ENCODE peak calls at places on chromosomes 11 and 22, in nine cellular contexts. U is coronary artery; O is foreskin fibroblast; L is CD4-positive, alpha-beta T cell; S is testis; G is astrocyte of the cerebellum; M is H9; D is cardiac muscle cell; N is Peyer's patch. Z is an unnamed sample.

GRCh38 chr11:44597358-44598009 is 32.0 kb downstream of the CD82 start:
- DNase-seq in U (no peak), O (no peak), L (no peak), S (no peak), G (no peak), M (no peak), D (no peak), N (no peak), Z (no peak)

GRCh38 chr11:91314521-91314920 is 910.1 kb upstream of the FAT3 start:
- DNase-seq in U (no peak), O (no peak), L (no peak), S (no peak), G (no peak), M (no peak), D (no peak), N (no peak), Z (no peak)

GRCh38 chr11:120024586-120024985 is 113.3 kb downstream of the TRIM29 start:
- DNase-seq in U (peak), O (no peak), L (no peak), S (no peak), G (no peak), M (no peak), D (no peak), N (no peak), Z (no peak)

GRCh38 chr11:69355346-69355940 is 61.5 kb downstream of the MYEOV start:
- DNase-seq in U (no peak), O (no peak), L (no peak), S (no peak), G (no peak), M (peak), D (no peak), N (peak), Z (no peak)

GRCh38 chr11:116742104-116742503 is 30.7 kb downstream of the BUD13 start:
- DNase-seq in U (no peak), O (no peak), L (no peak), S (no peak), G (no peak), M (no peak), D (peak), N (no peak), Z (no peak)

GRCh38 chr11:2261436-2262230 is 8.8 kb downstream of the ASCL2 start:
- DNase-seq in U (no peak), O (no peak), L (no peak), S (peak), G (no peak), M (no peak), D (no peak), N (no peak), Z (no peak)

GRCh38 chr22:47388778-47389177 is 626.3 kb downstream of the TBC1D22A start:
- DNase-seq in U (no peak), O (no peak), L (no peak), S (no peak), G (no peak), M (no peak), D (no peak), N (no peak), Z (no peak)

GRCh38 chr11:72814831-72815618 is 814 bp downstream of the ATG16L2 start:
- DNase-seq in U (peak), O (peak), L (no peak), S (no peak), G (no peak), M (peak), D (peak), N (no peak), Z (no peak)

GRCh38 chr11:114270531-114271270 is 25.5 kb upstream of the NNMT start:
- DNase-seq in U (peak), O (no peak), L (no peak), S (no peak), G (no peak), M (no peak), D (no peak), N (no peak), Z (no peak)

GRCh38 chr11:130213143-130213978 is 53.8 kb downstream of the ST14 start:
- DNase-seq in U (peak), O (peak), L (peak), S (peak), G (no peak), M (peak), D (peak), N (peak), Z (peak)

GRCh38 chr11:134069996-134070845 is 1.3 kb downstream of the JAM3 start:
- DNase-seq in U (no peak), O (no peak), L (no peak), S (peak), G (no peak), M (no peak), D (no peak), N (no peak), Z (no peak)

GRCh38 chr11:134069426-134069921 is 602 bp downstream of the JAM3 start:
- DNase-seq in U (no peak), O (peak), L (no peak), S (peak), G (no peak), M (no peak), D (peak), N (no peak), Z (peak)

GRCh38 chr11:134071306-134071705 is 2.4 kb downstream of the JAM3 start:
- DNase-seq in U (no peak), O (no peak), L (no peak), S (no peak), G (no peak), M (no peak), D (no peak), N (no peak), Z (no peak)

GRCh38 chr11:134074346-134074745 is 5.5 kb downstream of the JAM3 start:
- DNase-seq in U (no peak), O (peak), L (no peak), S (peak), G (no peak), M (no peak), D (peak), N (no peak), Z (no peak)

DNA sequence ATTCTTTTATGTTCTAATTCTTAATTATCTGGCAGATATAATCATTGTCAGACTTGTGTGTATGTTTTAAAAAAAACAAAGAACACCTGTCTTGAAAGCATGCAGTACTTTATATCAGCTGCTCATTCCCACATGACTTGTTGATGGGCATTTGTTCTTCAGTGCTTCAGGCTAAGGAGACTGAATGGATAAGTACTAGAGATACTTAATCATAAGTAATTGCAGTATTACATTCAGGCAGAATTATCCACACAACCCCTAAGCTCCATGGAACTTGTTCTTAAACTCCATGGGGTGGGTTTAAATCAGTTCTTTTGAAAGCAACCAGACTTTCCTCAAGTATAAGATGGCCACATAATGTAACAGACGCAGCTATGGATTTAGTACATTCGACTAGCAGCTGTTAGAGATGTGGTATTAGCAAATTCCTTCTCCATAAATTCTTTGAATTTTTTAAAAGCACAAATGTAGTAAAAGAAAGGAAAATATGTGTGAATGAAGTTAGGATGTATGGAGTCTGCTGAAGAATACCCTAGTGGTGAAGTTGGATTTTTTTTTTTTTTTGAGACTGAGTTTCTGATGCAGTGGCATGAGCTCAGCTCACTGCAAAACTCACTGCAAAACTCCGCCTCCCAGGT is 3.0 kb downstream of the JAM3 start:
- DNase-seq in U (no peak), O (no peak), L (no peak), S (no peak), G (no peak), M (no peak), D (no peak), N (no peak), Z (no peak)
- TF ChIP-seq CTCF in U (no peak), O (peak), L (no peak), S (peak), G (no peak), M (peak), D (no peak), N (no peak), Z (peak)

DNA sequence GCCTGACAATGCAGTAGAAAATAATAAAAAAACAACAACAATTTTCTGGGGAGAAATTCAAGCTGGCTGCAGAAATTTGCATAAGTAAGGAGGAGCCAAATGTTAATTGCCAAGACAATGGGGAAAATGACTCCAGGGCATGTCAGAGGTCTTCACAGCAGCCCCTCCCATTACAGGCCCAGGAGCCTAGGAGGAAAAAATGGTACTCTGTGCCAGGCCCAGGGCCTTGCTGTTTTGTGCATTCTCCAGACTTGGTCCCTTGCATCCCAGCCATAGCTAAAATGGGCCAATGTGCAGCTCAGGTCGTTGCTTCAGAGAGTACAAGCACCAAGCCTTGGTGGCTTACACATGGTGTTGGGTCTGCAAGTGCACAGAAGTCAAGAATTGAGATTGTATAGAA is 45.5 kb downstream of the MS4A2 start:
- DNase-seq in U (no peak), O (no peak), L (no peak), S (no peak), G (no peak), M (no peak), D (no peak), N (no peak), Z (no peak)
- TF ChIP-seq CTCF in U (no peak), O (no peak), L (no peak), S (no peak), G (no peak), M (no peak), D (no peak), N (no peak), Z (no peak)

GRCh38 chr11:70942593-70942992 is 309.8 kb downstream of the SHANK2 start:
- DNase-seq in U (no peak), O (peak), L (no peak), S (peak), G (no peak), M (no peak), D (no peak), N (no peak), Z (peak)
- TF ChIP-seq CTCF in U (no peak), O (no peak), L (no peak), S (peak), G (no peak), M (peak), D (peak), N (no peak), Z (peak)

GRCh38 chr22:45317551-45318167 is 7.9 kb downstream of the FAM118A start:
- DNase-seq in U (peak), O (peak), L (peak), S (peak), G (no peak), M (peak), D (peak), N (peak), Z (no peak)
- TF ChIP-seq CTCF in U (peak), O (no peak), L (no peak), S (no peak), G (peak), M (peak), D (peak), N (no peak), Z (peak)

DNA sequence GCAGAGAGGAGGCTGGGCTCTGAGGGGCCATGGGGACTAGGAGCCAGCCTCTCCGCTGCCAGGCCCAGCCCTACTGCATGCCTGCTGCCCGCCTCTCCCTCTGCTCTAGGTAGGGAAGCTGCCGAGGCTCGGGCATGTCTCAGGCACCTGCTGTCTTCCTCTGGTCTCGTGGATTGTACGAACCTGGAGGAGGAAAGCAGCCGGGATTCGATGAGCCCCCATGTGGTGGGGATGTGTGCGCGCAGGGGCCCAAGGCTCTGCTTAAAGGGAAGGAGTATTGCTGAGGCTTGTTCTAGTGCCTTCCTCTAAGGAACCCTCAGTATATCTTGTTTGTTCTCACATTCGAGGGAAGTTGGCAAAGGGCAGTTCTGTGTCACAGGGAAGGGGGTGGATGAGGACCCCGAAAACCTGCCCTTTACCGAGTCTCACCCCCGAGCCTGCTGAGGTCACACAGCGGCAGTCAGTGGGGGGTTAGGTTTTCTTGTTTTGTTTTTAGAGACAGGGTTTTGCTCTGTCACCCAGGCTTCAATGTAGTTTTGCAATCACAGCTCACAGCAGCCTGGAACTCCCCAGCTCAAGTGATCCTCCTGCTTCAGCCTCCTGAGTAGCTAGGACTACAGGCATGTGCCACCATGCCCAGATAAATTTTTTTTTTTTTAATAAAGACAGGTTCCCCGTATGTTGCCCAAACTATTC is 21.3 kb downstream of the DAGLA start:
- DNase-seq in U (no peak), O (peak), L (no peak), S (peak), G (no peak), M (peak), D (no peak), N (no peak), Z (peak)
- TF ChIP-seq CTCF in U (no peak), O (peak), L (no peak), S (peak), G (peak), M (peak), D (peak), N (no peak), Z (peak)

GRCh38 chr22:29994027-29994715 is 86.1 kb upstream of the HORMAD2 start:
- DNase-seq in U (no peak), O (peak), L (no peak), S (no peak), G (peak), M (no peak), D (peak), N (no peak), Z (no peak)
- TF ChIP-seq CTCF in U (no peak), O (no peak), L (no peak), S (no peak), G (no peak), M (no peak), D (no peak), N (no peak), Z (no peak)

GRCh38 chr11:106133529-106133928 is 56.1 kb downstream of the AASDHPPT start:
- DNase-seq in U (no peak), O (peak), L (no peak), S (no peak), G (no peak), M (no peak), D (no peak), N (no peak), Z (no peak)
- TF ChIP-seq CTCF in U (no peak), O (no peak), L (no peak), S (peak), G (no peak), M (peak), D (peak), N (no peak), Z (peak)

GRCh38 chr11:127003260-127003981 is 2.9 kb upstream of the KIRREL3 start:
- DNase-seq in U (no peak), O (peak), L (no peak), S (peak), G (no peak), M (peak), D (no peak), N (peak), Z (peak)
- TF ChIP-seq CTCF in U (no peak), O (peak), L (no peak), S (no peak), G (peak), M (peak), D (peak), N (no peak), Z (peak)

DNA sequence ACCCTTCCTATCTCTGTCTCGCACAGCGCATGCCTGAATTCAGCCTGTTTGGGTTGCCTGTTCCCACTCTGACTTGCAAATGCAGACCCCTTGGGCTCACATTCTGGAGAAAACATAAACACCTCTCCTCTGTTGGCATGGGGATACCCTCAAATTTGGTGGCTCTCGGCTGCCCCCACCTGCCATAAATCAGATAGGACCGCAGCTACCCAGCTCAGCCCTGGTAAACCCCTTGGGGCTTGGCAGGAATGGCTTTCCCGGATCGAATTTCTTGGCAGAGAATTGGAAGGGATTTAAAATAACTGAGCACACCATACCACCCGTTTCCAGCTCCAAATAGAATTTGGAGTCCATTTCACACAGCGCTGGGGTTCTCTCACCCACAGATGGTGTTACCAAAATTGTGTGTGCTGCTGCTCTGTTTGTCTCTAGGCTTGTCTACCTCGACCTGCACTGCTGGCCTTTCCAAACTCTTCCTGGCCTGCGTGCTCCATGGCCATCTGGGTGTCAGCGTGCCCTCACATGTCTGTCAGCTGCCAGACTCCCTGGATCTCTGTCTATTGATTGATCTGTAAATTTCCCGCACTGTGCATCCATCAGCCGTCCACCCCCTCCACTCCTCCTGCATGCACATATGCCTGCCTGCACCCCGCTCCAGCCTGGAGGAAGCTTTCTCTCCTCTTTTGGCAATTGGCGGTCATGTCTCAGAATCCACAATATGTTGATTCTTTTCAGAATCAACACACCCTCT is 134.0 kb downstream of the NTM start:
- DNase-seq in U (no peak), O (no peak), L (no peak), S (peak), G (peak), M (peak), D (peak), N (no peak), Z (peak)
- TF ChIP-seq CTCF in U (no peak), O (no peak), L (no peak), S (no peak), G (peak), M (peak), D (peak), N (no peak), Z (peak)

GRCh38 chr11:97092823-97093222 is 703.0 kb downstream of the JRKL start:
- DNase-seq in U (no peak), O (no peak), L (no peak), S (no peak), G (no peak), M (no peak), D (no peak), N (no peak), Z (no peak)
- TF ChIP-seq CTCF in U (no peak), O (no peak), L (no peak), S (no peak), G (no peak), M (peak), D (no peak), N (no peak), Z (peak)